ENCODE peak calls at places on chromosomes 7 and 10, in nine cellular contexts. A is esophagus squamous epithelium, L is RWPE1, H is B cell, U is BJ, Q is Calu3, D is progenitor cell of endocrine pancreas, X is cardiac muscle cell, T is HCT116. Y is an unnamed sample.
A peak's percentile ranks its signal among the peaks of the same experiment; 100 is the strongest.

GRCh38 chr7:55074008-55074499 is 55.2 kb downstream of the EGFR start:
- DNase-seq in A (no peak), L (peak; percentile 96), H (no peak), U (no peak), Q (peak; percentile 93), D (no peak), X (peak; percentile 72), T (peak; percentile 95), Y (peak; percentile 78)

GRCh38 chr7:5691536-5692090 is 89.8 kb downstream of the RNF216 start:
- DNase-seq in A (no peak), L (no peak), H (no peak), U (no peak), Q (no peak), D (no peak), X (peak; percentile 45), T (no peak), Y (no peak)

GRCh38 chr10:126179637-126180036 is 208.6 kb downstream of the ADAM12 start:
- DNase-seq in A (no peak), L (no peak), H (peak; percentile 46), U (no peak), Q (no peak), D (no peak), X (no peak), T (no peak), Y (no peak)

GRCh38 chr10:31188792-31189406 is 130.1 kb upstream of the ZEB1 start:
- DNase-seq in A (no peak), L (no peak), H (no peak), U (no peak), Q (no peak), D (no peak), X (no peak), T (no peak), Y (no peak)

GRCh38 chr10:86798636-86799035 is 42.2 kb downstream of the BMPR1A start:
- DNase-seq in A (no peak), L (no peak), H (no peak), U (peak; percentile 39), Q (no peak), D (no peak), X (no peak), T (no peak), Y (peak; percentile 14)

GRCh38 chr7:98323597-98324322 is 42.3 kb downstream of the BRI3 start:
- DNase-seq in A (no peak), L (no peak), H (no peak), U (no peak), Q (no peak), D (no peak), X (peak; percentile 59), T (no peak), Y (no peak)

GRCh38 chr10:12448729-12449391 is 99.5 kb downstream of the CAMK1D start:
- DNase-seq in A (no peak), L (peak; percentile 42), H (peak; percentile 41), U (peak; percentile 76), Q (peak; percentile 58), D (no peak), X (peak; percentile 66), T (peak; percentile 74), Y (peak; percentile 66)

GRCh38 chr7:74012842-74013249 is 15.1 kb upstream of the ELN start:
- DNase-seq in A (no peak), L (peak; percentile 93), H (peak; percentile 54), U (no peak), Q (no peak), D (no peak), X (no peak), T (no peak), Y (peak; percentile 96)

GRCh38 chr10:4353964-4354363 is 472.0 kb upstream of the AKR1E2 start:
- DNase-seq in A (no peak), L (peak; percentile 55), H (no peak), U (peak; percentile 47), Q (peak; percentile 9), D (no peak), X (peak; percentile 64), T (peak; percentile 26), Y (no peak)

GRCh38 chr10:64846706-64847105 is 1325.5 kb downstream of the REEP3 start:
- DNase-seq in A (no peak), L (no peak), H (no peak), U (no peak), Q (no peak), D (no peak), X (no peak), T (no peak), Y (no peak)

GRCh38 chr7:55351263-55351662 is 13.9 kb upstream of the LANCL2 start:
- DNase-seq in A (no peak), L (no peak), H (no peak), U (no peak), Q (no peak), D (no peak), X (no peak), T (no peak), Y (no peak)

GRCh38 chr10:9211228-9211627 is 1156.7 kb downstream of the GATA3 start:
- DNase-seq in A (no peak), L (no peak), H (no peak), U (no peak), Q (no peak), D (no peak), X (peak; percentile 5), T (no peak), Y (no peak)

GRCh38 chr7:131047651-131048304 is 279.9 kb upstream of the MKLN1 start:
- DNase-seq in A (no peak), L (no peak), H (no peak), U (no peak), Q (no peak), D (no peak), X (no peak), T (no peak), Y (no peak)

GRCh38 chr10:43137701-43137970 is 609 bp upstream of the CSGALNACT2 start:
- DNase-seq in A (no peak), L (no peak), H (peak; percentile 66), U (no peak), Q (peak; percentile 43), D (no peak), X (peak; percentile 68), T (no peak), Y (no peak)

GRCh38 chr10:17237915-17238444 is 9.9 kb downstream of the VIM start:
- DNase-seq in A (no peak), L (no peak), H (no peak), U (no peak), Q (no peak), D (no peak), X (no peak), T (no peak), Y (no peak)

GRCh38 chr10:73950569-73950968 is 39.6 kb downstream of the PLAU start:
- DNase-seq in A (no peak), L (no peak), H (no peak), U (no peak), Q (no peak), D (no peak), X (no peak), T (no peak), Y (no peak)
- TF ChIP-seq CTCF in A (no peak), L (no peak), H (no peak), U (peak; percentile 18), Q (no peak), D (no peak), X (no peak), T (no peak), Y (no peak)

GRCh38 chr10:80168679-80169380 is 36.3 kb downstream of the PLAC9 start:
- DNase-seq in A (no peak), L (no peak), H (peak; percentile 61), U (no peak), Q (peak; percentile 60), D (no peak), X (no peak), T (no peak), Y (peak; percentile 61)
- TF ChIP-seq CTCF in A (no peak), L (no peak), H (peak; percentile 35), U (peak; percentile 20), Q (peak; percentile 46), D (peak; percentile 34), X (peak; percentile 34), T (peak; percentile 40), Y (peak; percentile 45)

DNA sequence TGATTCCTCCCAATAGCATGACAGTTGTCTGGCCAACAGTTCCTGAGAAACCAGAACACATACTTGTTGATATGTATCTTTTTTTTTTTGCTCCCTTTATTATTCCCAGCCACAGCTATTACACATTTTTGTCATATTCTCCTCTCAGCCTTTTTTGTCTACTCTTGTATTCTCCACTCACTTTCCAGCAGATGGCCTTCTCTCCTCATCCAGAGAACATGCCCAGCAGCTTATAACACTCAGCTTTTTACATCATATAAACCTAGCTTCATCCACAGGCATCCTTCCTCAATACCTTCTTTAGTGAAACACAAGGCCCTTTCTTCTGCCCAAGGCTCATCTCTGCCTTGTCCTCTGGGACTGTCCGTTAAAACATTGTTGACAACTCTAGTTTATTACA is 101.7 kb downstream of the ORC5 start:
- DNase-seq in A (no peak), L (no peak), H (no peak), U (no peak), Q (no peak), D (no peak), X (peak; percentile 31), T (no peak), Y (no peak)
- TF ChIP-seq CTCF in A (no peak), L (no peak), H (no peak), U (peak; percentile 18), Q (no peak), D (no peak), X (peak; percentile 16), T (no peak), Y (no peak)

GRCh38 chr7:1755783-1756626 is 85.9 kb downstream of the ELFN1 start:
- DNase-seq in A (no peak), L (no peak), H (no peak), U (no peak), Q (no peak), D (no peak), X (no peak), T (no peak), Y (no peak)

GRCh38 chr7:1758417-1758858 is 88.4 kb downstream of the ELFN1 start:
- DNase-seq in A (no peak), L (peak; percentile 29), H (no peak), U (no peak), Q (peak; percentile 74), D (no peak), X (peak; percentile 40), T (peak; percentile 56), Y (peak; percentile 65)

GRCh38 chr7:1757601-1758000 is 87.5 kb downstream of the ELFN1 start:
- DNase-seq in A (no peak), L (no peak), H (no peak), U (no peak), Q (no peak), D (no peak), X (no peak), T (no peak), Y (no peak)

GRCh38 chr7:1761097-1761496 is 91.0 kb downstream of the ELFN1 start:
- DNase-seq in A (no peak), L (no peak), H (no peak), U (no peak), Q (no peak), D (no peak), X (no peak), T (no peak), Y (no peak)

DNA sequence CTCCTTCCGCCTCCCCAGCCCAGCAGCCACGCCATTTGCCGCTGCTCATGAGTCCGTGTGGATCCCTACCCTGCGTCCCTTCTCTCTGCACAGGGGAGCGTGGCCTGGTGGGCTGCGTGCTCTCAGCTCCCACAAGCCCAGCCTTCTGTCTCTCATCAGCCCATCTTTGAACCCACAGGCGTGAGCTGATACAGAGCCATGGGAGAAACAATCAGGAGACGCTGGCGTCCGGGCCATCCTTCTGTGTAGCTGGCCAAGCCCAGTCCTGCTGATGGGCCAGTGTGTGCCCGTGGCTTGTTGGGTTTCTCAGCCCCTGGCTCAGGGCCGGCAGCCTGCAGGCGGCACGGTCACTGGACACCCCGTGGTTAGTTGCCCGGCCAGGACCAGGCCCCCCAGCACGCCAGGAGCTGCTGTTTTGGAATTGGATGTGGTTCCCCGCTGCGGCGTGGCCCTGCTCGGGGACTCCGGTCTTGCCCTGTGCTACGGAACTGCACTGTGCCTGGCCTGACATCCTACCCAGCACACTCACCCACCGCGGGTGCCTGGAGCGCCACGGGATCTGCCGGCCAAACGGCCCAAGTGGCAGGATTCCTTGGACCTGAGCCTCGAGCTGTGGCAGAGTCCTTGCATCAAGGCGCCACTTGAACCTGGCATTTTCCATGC is 88.9 kb downstream of the ELFN1 start:
- DNase-seq in A (no peak), L (no peak), H (no peak), U (no peak), Q (no peak), D (no peak), X (no peak), T (no peak), Y (no peak)
- TF ChIP-seq CTCF in A (no peak), L (no peak), H (no peak), U (no peak), Q (no peak), D (no peak), X (no peak), T (no peak), Y (no peak)

Y was measured in GM13977.